ENCODE peak calls at places on chromosomes 1 and 21, in ten cellular contexts. One of them, this sample, is unnamed.
A peak's percentile ranks its signal among the peaks of the same experiment; 100 is the strongest.

GRCh38 chr1:203038891-203039608 is 12.8 kb downstream of the PPFIA4 start:
- DNase-seq in stimulated activated CD4-positive, alpha-beta T cell treated with anti-CD3 and anti-CD28 coated beads, Interleukin-2, amount 100 ng/mL, for 24 hours: peak; percentile 78
- DNase-seq in OCI-LY7: peak; percentile 67
- DNase-seq in MV-4-11: peak; percentile 64
- DNase-seq in brain microvascular endothelial cell: peak; percentile 49
- DNase-seq in A549: peak; percentile 86
- DNase-seq in right lobe of liver: peak; percentile 72
- DNase-seq in foreskin melanocyte: peak; percentile 37
- DNase-seq in NCI-H1436 treated with DMSO at 0.1 percent for 48 hours: no peak
- DNase-seq in bronchial epithelial cell: peak; percentile 48
- DNase-seq in this sample: peak; percentile 87

GRCh38 chr21:24436236-24436635 is 1171.0 kb downstream of the MRPL39 start:
- DNase-seq in stimulated activated CD4-positive, alpha-beta T cell treated with anti-CD3 and anti-CD28 coated beads, Interleukin-2, amount 100 ng/mL, for 24 hours: no peak
- DNase-seq in OCI-LY7: no peak
- DNase-seq in MV-4-11: no peak
- DNase-seq in brain microvascular endothelial cell: no peak
- DNase-seq in A549: no peak
- DNase-seq in right lobe of liver: no peak
- DNase-seq in foreskin melanocyte: no peak
- DNase-seq in NCI-H1436 treated with DMSO at 0.1 percent for 48 hours: no peak
- DNase-seq in bronchial epithelial cell: no peak
- DNase-seq in this sample: no peak

GRCh38 chr1:155170101-155170785 is 2.9 kb downstream of the KRTCAP2 start:
- DNase-seq in stimulated activated CD4-positive, alpha-beta T cell treated with anti-CD3 and anti-CD28 coated beads, Interleukin-2, amount 100 ng/mL, for 24 hours: no peak
- DNase-seq in OCI-LY7: no peak
- DNase-seq in MV-4-11: no peak
- DNase-seq in brain microvascular endothelial cell: no peak
- DNase-seq in A549: no peak
- DNase-seq in right lobe of liver: no peak
- DNase-seq in foreskin melanocyte: no peak
- DNase-seq in NCI-H1436 treated with DMSO at 0.1 percent for 48 hours: no peak
- DNase-seq in bronchial epithelial cell: no peak
- DNase-seq in this sample: no peak

GRCh38 chr1:10717296-10718082 is 79.0 kb downstream of the CASZ1 start:
- DNase-seq in stimulated activated CD4-positive, alpha-beta T cell treated with anti-CD3 and anti-CD28 coated beads, Interleukin-2, amount 100 ng/mL, for 24 hours: no peak
- DNase-seq in OCI-LY7: no peak
- DNase-seq in MV-4-11: no peak
- DNase-seq in brain microvascular endothelial cell: no peak
- DNase-seq in A549: no peak
- DNase-seq in right lobe of liver: no peak
- DNase-seq in foreskin melanocyte: no peak
- DNase-seq in NCI-H1436 treated with DMSO at 0.1 percent for 48 hours: no peak
- DNase-seq in bronchial epithelial cell: no peak
- DNase-seq in this sample: no peak

GRCh38 chr1:19091539-19091938 is 118.5 kb downstream of the UBR4 start:
- DNase-seq in stimulated activated CD4-positive, alpha-beta T cell treated with anti-CD3 and anti-CD28 coated beads, Interleukin-2, amount 100 ng/mL, for 24 hours: no peak
- DNase-seq in OCI-LY7: no peak
- DNase-seq in MV-4-11: no peak
- DNase-seq in brain microvascular endothelial cell: no peak
- DNase-seq in A549: no peak
- DNase-seq in right lobe of liver: no peak
- DNase-seq in foreskin melanocyte: no peak
- DNase-seq in NCI-H1436 treated with DMSO at 0.1 percent for 48 hours: no peak
- DNase-seq in bronchial epithelial cell: no peak
- DNase-seq in this sample: no peak

GRCh38 chr1:169112241-169112640 is 5.8 kb downstream of the ATP1B1 start:
- DNase-seq in stimulated activated CD4-positive, alpha-beta T cell treated with anti-CD3 and anti-CD28 coated beads, Interleukin-2, amount 100 ng/mL, for 24 hours: no peak
- DNase-seq in OCI-LY7: no peak
- DNase-seq in MV-4-11: peak; percentile 60
- DNase-seq in brain microvascular endothelial cell: no peak
- DNase-seq in A549: no peak
- DNase-seq in right lobe of liver: no peak
- DNase-seq in foreskin melanocyte: no peak
- DNase-seq in NCI-H1436 treated with DMSO at 0.1 percent for 48 hours: no peak
- DNase-seq in bronchial epithelial cell: no peak
- DNase-seq in this sample: no peak

GRCh38 chr21:42097860-42098259 is 26.7 kb downstream of the UMODL1 start:
- DNase-seq in stimulated activated CD4-positive, alpha-beta T cell treated with anti-CD3 and anti-CD28 coated beads, Interleukin-2, amount 100 ng/mL, for 24 hours: no peak
- DNase-seq in OCI-LY7: no peak
- DNase-seq in MV-4-11: peak; percentile 84
- DNase-seq in brain microvascular endothelial cell: peak; percentile 98
- DNase-seq in A549: peak; percentile 84
- DNase-seq in right lobe of liver: no peak
- DNase-seq in foreskin melanocyte: peak; percentile 95
- DNase-seq in NCI-H1436 treated with DMSO at 0.1 percent for 48 hours: no peak
- DNase-seq in bronchial epithelial cell: peak; percentile 93
- DNase-seq in this sample: peak; percentile 98

GRCh38 chr1:26784023-26784871 is 3.5 kb upstream of the PIGV start:
- DNase-seq in stimulated activated CD4-positive, alpha-beta T cell treated with anti-CD3 and anti-CD28 coated beads, Interleukin-2, amount 100 ng/mL, for 24 hours: no peak
- DNase-seq in OCI-LY7: no peak
- DNase-seq in MV-4-11: peak; percentile 77
- DNase-seq in brain microvascular endothelial cell: peak; percentile 76
- DNase-seq in A549: no peak
- DNase-seq in right lobe of liver: peak; percentile 84
- DNase-seq in foreskin melanocyte: peak; percentile 24
- DNase-seq in NCI-H1436 treated with DMSO at 0.1 percent for 48 hours: no peak
- DNase-seq in bronchial epithelial cell: no peak
- DNase-seq in this sample: no peak

GRCh38 chr1:19076841-19077616 is 120.6 kb upstream of the IFFO2 start:
- DNase-seq in stimulated activated CD4-positive, alpha-beta T cell treated with anti-CD3 and anti-CD28 coated beads, Interleukin-2, amount 100 ng/mL, for 24 hours: no peak
- DNase-seq in OCI-LY7: no peak
- DNase-seq in MV-4-11: no peak
- DNase-seq in brain microvascular endothelial cell: no peak
- DNase-seq in A549: no peak
- DNase-seq in right lobe of liver: no peak
- DNase-seq in foreskin melanocyte: no peak
- DNase-seq in NCI-H1436 treated with DMSO at 0.1 percent for 48 hours: no peak
- DNase-seq in bronchial epithelial cell: peak; percentile 46
- DNase-seq in this sample: no peak

GRCh38 chr21:35587841-35588390 is 472.4 kb downstream of the SETD4 start:
- DNase-seq in stimulated activated CD4-positive, alpha-beta T cell treated with anti-CD3 and anti-CD28 coated beads, Interleukin-2, amount 100 ng/mL, for 24 hours: no peak
- DNase-seq in OCI-LY7: no peak
- DNase-seq in MV-4-11: no peak
- DNase-seq in brain microvascular endothelial cell: no peak
- DNase-seq in A549: no peak
- DNase-seq in right lobe of liver: no peak
- DNase-seq in foreskin melanocyte: no peak
- DNase-seq in NCI-H1436 treated with DMSO at 0.1 percent for 48 hours: no peak
- DNase-seq in bronchial epithelial cell: no peak
- DNase-seq in this sample: no peak

GRCh38 chr1:41719590-41719989 is 199.1 kb downstream of the HIVEP3 start:
- DNase-seq in stimulated activated CD4-positive, alpha-beta T cell treated with anti-CD3 and anti-CD28 coated beads, Interleukin-2, amount 100 ng/mL, for 24 hours: no peak
- DNase-seq in OCI-LY7: no peak
- DNase-seq in MV-4-11: no peak
- DNase-seq in brain microvascular endothelial cell: no peak
- DNase-seq in A549: no peak
- DNase-seq in right lobe of liver: no peak
- DNase-seq in foreskin melanocyte: no peak
- DNase-seq in NCI-H1436 treated with DMSO at 0.1 percent for 48 hours: no peak
- DNase-seq in bronchial epithelial cell: no peak
- DNase-seq in this sample: no peak

GRCh38 chr1:94757931-94758330 is 62.2 kb upstream of the SLC44A3 start:
- DNase-seq in stimulated activated CD4-positive, alpha-beta T cell treated with anti-CD3 and anti-CD28 coated beads, Interleukin-2, amount 100 ng/mL, for 24 hours: no peak
- DNase-seq in OCI-LY7: no peak
- DNase-seq in MV-4-11: no peak
- DNase-seq in brain microvascular endothelial cell: peak; percentile 94
- DNase-seq in A549: no peak
- DNase-seq in right lobe of liver: no peak
- DNase-seq in foreskin melanocyte: no peak
- DNase-seq in NCI-H1436 treated with DMSO at 0.1 percent for 48 hours: no peak
- DNase-seq in bronchial epithelial cell: no peak
- DNase-seq in this sample: no peak

GRCh38 chr1:43611950-43612349 is 38.0 kb upstream of the KDM4A start:
- DNase-seq in stimulated activated CD4-positive, alpha-beta T cell treated with anti-CD3 and anti-CD28 coated beads, Interleukin-2, amount 100 ng/mL, for 24 hours: no peak
- DNase-seq in OCI-LY7: no peak
- DNase-seq in MV-4-11: no peak
- DNase-seq in brain microvascular endothelial cell: no peak
- DNase-seq in A549: no peak
- DNase-seq in right lobe of liver: no peak
- DNase-seq in foreskin melanocyte: no peak
- DNase-seq in NCI-H1436 treated with DMSO at 0.1 percent for 48 hours: no peak
- DNase-seq in bronchial epithelial cell: no peak
- DNase-seq in this sample: no peak

GRCh38 chr1:166849135-166849534 is 9.9 kb downstream of the POGK start:
- DNase-seq in stimulated activated CD4-positive, alpha-beta T cell treated with anti-CD3 and anti-CD28 coated beads, Interleukin-2, amount 100 ng/mL, for 24 hours: no peak
- DNase-seq in OCI-LY7: no peak
- DNase-seq in MV-4-11: no peak
- DNase-seq in brain microvascular endothelial cell: no peak
- DNase-seq in A549: no peak
- DNase-seq in right lobe of liver: no peak
- DNase-seq in foreskin melanocyte: no peak
- DNase-seq in NCI-H1436 treated with DMSO at 0.1 percent for 48 hours: no peak
- DNase-seq in bronchial epithelial cell: no peak
- DNase-seq in this sample: no peak

GRCh38 chr1:36279110-36279788 is 26.9 kb upstream of the SH3D21 start:
- DNase-seq in stimulated activated CD4-positive, alpha-beta T cell treated with anti-CD3 and anti-CD28 coated beads, Interleukin-2, amount 100 ng/mL, for 24 hours: no peak
- DNase-seq in OCI-LY7: no peak
- DNase-seq in MV-4-11: peak; percentile 14
- DNase-seq in brain microvascular endothelial cell: no peak
- DNase-seq in A549: no peak
- DNase-seq in right lobe of liver: no peak
- DNase-seq in foreskin melanocyte: no peak
- DNase-seq in NCI-H1436 treated with DMSO at 0.1 percent for 48 hours: no peak
- DNase-seq in bronchial epithelial cell: no peak
- DNase-seq in this sample: no peak

GRCh38 chr1:161702250-161702649 is 4.8 kb upstream of the FCRLA start:
- DNase-seq in stimulated activated CD4-positive, alpha-beta T cell treated with anti-CD3 and anti-CD28 coated beads, Interleukin-2, amount 100 ng/mL, for 24 hours: no peak
- DNase-seq in OCI-LY7: no peak
- DNase-seq in MV-4-11: no peak
- DNase-seq in brain microvascular endothelial cell: no peak
- DNase-seq in A549: peak; percentile 15
- DNase-seq in right lobe of liver: no peak
- DNase-seq in foreskin melanocyte: no peak
- DNase-seq in NCI-H1436 treated with DMSO at 0.1 percent for 48 hours: no peak
- DNase-seq in bronchial epithelial cell: peak; percentile 10
- DNase-seq in this sample: no peak

GRCh38 chr1:32239790-32240139 is 7.3 kb upstream of the FAM167B start:
- DNase-seq in stimulated activated CD4-positive, alpha-beta T cell treated with anti-CD3 and anti-CD28 coated beads, Interleukin-2, amount 100 ng/mL, for 24 hours: no peak
- DNase-seq in OCI-LY7: no peak
- DNase-seq in MV-4-11: no peak
- DNase-seq in brain microvascular endothelial cell: no peak
- DNase-seq in A549: no peak
- DNase-seq in right lobe of liver: no peak
- DNase-seq in foreskin melanocyte: no peak
- DNase-seq in NCI-H1436 treated with DMSO at 0.1 percent for 48 hours: no peak
- DNase-seq in bronchial epithelial cell: no peak
- DNase-seq in this sample: no peak

GRCh38 chr1:59155326-59155725 is 141.6 kb upstream of the FGGY start:
- DNase-seq in stimulated activated CD4-positive, alpha-beta T cell treated with anti-CD3 and anti-CD28 coated beads, Interleukin-2, amount 100 ng/mL, for 24 hours: no peak
- DNase-seq in OCI-LY7: no peak
- DNase-seq in MV-4-11: no peak
- DNase-seq in brain microvascular endothelial cell: no peak
- DNase-seq in A549: no peak
- DNase-seq in right lobe of liver: no peak
- DNase-seq in foreskin melanocyte: no peak
- DNase-seq in NCI-H1436 treated with DMSO at 0.1 percent for 48 hours: no peak
- DNase-seq in bronchial epithelial cell: no peak
- DNase-seq in this sample: no peak

GRCh38 chr1:154847891-154848290 is 22.2 kb downstream of the KCNN3 start:
- DNase-seq in stimulated activated CD4-positive, alpha-beta T cell treated with anti-CD3 and anti-CD28 coated beads, Interleukin-2, amount 100 ng/mL, for 24 hours: no peak
- DNase-seq in OCI-LY7: no peak
- DNase-seq in MV-4-11: no peak
- DNase-seq in brain microvascular endothelial cell: no peak
- DNase-seq in A549: no peak
- DNase-seq in right lobe of liver: no peak
- DNase-seq in foreskin melanocyte: no peak
- DNase-seq in NCI-H1436 treated with DMSO at 0.1 percent for 48 hours: no peak
- DNase-seq in bronchial epithelial cell: no peak
- DNase-seq in this sample: no peak

GRCh38 chr1:169312084-169312954 is 55.3 kb downstream of the NME7 start:
- DNase-seq in stimulated activated CD4-positive, alpha-beta T cell treated with anti-CD3 and anti-CD28 coated beads, Interleukin-2, amount 100 ng/mL, for 24 hours: peak; percentile 9
- DNase-seq in OCI-LY7: no peak
- DNase-seq in MV-4-11: peak; percentile 96
- DNase-seq in brain microvascular endothelial cell: peak; percentile 98
- DNase-seq in A549: peak; percentile 46
- DNase-seq in right lobe of liver: no peak
- DNase-seq in foreskin melanocyte: peak; percentile 78
- DNase-seq in NCI-H1436 treated with DMSO at 0.1 percent for 48 hours: no peak
- DNase-seq in bronchial epithelial cell: peak; percentile 98
- DNase-seq in this sample: peak; percentile 76

GRCh38 chr1:35844826-35845225 is 37.0 kb downstream of the AGO4 start:
- DNase-seq in stimulated activated CD4-positive, alpha-beta T cell treated with anti-CD3 and anti-CD28 coated beads, Interleukin-2, amount 100 ng/mL, for 24 hours: no peak
- DNase-seq in OCI-LY7: no peak
- DNase-seq in MV-4-11: no peak
- DNase-seq in brain microvascular endothelial cell: no peak
- DNase-seq in A549: no peak
- DNase-seq in right lobe of liver: no peak
- DNase-seq in foreskin melanocyte: peak; percentile 84
- DNase-seq in NCI-H1436 treated with DMSO at 0.1 percent for 48 hours: no peak
- DNase-seq in bronchial epithelial cell: no peak
- DNase-seq in this sample: peak; percentile 71

GRCh38 chr1:33186936-33187335 is 5.1 kb upstream of the TRIM62 start:
- DNase-seq in stimulated activated CD4-positive, alpha-beta T cell treated with anti-CD3 and anti-CD28 coated beads, Interleukin-2, amount 100 ng/mL, for 24 hours: no peak
- DNase-seq in OCI-LY7: no peak
- DNase-seq in MV-4-11: no peak
- DNase-seq in brain microvascular endothelial cell: no peak
- DNase-seq in A549: no peak
- DNase-seq in right lobe of liver: no peak
- DNase-seq in foreskin melanocyte: no peak
- DNase-seq in NCI-H1436 treated with DMSO at 0.1 percent for 48 hours: no peak
- DNase-seq in bronchial epithelial cell: no peak
- DNase-seq in this sample: no peak

GRCh38 chr1:20846461-20847374 is 59.6 kb upstream of the HP1BP3 start:
- DNase-seq in stimulated activated CD4-positive, alpha-beta T cell treated with anti-CD3 and anti-CD28 coated beads, Interleukin-2, amount 100 ng/mL, for 24 hours: no peak
- DNase-seq in OCI-LY7: no peak
- DNase-seq in MV-4-11: no peak
- DNase-seq in brain microvascular endothelial cell: no peak
- DNase-seq in A549: no peak
- DNase-seq in right lobe of liver: no peak
- DNase-seq in foreskin melanocyte: no peak
- DNase-seq in NCI-H1436 treated with DMSO at 0.1 percent for 48 hours: no peak
- DNase-seq in bronchial epithelial cell: no peak
- DNase-seq in this sample: no peak

GRCh38 chr1:150065184-150065871 is 2.2 kb upstream of the VPS45 start:
- DNase-seq in stimulated activated CD4-positive, alpha-beta T cell treated with anti-CD3 and anti-CD28 coated beads, Interleukin-2, amount 100 ng/mL, for 24 hours: no peak
- DNase-seq in OCI-LY7: no peak
- DNase-seq in MV-4-11: peak; percentile 69
- DNase-seq in brain microvascular endothelial cell: no peak
- DNase-seq in A549: no peak
- DNase-seq in right lobe of liver: no peak
- DNase-seq in foreskin melanocyte: peak; percentile 86
- DNase-seq in NCI-H1436 treated with DMSO at 0.1 percent for 48 hours: no peak
- DNase-seq in bronchial epithelial cell: peak; percentile 63
- DNase-seq in this sample: peak; percentile 65

GRCh38 chr1:156025873-156026272 is 5.1 kb upstream of the SSR2 start:
- DNase-seq in stimulated activated CD4-positive, alpha-beta T cell treated with anti-CD3 and anti-CD28 coated beads, Interleukin-2, amount 100 ng/mL, for 24 hours: peak; percentile 44
- DNase-seq in OCI-LY7: peak; percentile 58
- DNase-seq in MV-4-11: peak; percentile 31
- DNase-seq in brain microvascular endothelial cell: peak; percentile 62
- DNase-seq in A549: peak; percentile 78
- DNase-seq in right lobe of liver: no peak
- DNase-seq in foreskin melanocyte: peak; percentile 17
- DNase-seq in NCI-H1436 treated with DMSO at 0.1 percent for 48 hours: no peak
- DNase-seq in bronchial epithelial cell: peak; percentile 30
- DNase-seq in this sample: no peak

GRCh38 chr1:153537376-153537730 is 1.6 kb upstream of the S100A6 start:
- DNase-seq in stimulated activated CD4-positive, alpha-beta T cell treated with anti-CD3 and anti-CD28 coated beads, Interleukin-2, amount 100 ng/mL, for 24 hours: no peak
- DNase-seq in OCI-LY7: no peak
- DNase-seq in MV-4-11: no peak
- DNase-seq in brain microvascular endothelial cell: no peak
- DNase-seq in A549: no peak
- DNase-seq in right lobe of liver: no peak
- DNase-seq in foreskin melanocyte: no peak
- DNase-seq in NCI-H1436 treated with DMSO at 0.1 percent for 48 hours: no peak
- DNase-seq in bronchial epithelial cell: no peak
- DNase-seq in this sample: no peak

GRCh38 chr1:31460027-31460426 is 47.0 kb downstream of the SERINC2 start:
- DNase-seq in stimulated activated CD4-positive, alpha-beta T cell treated with anti-CD3 and anti-CD28 coated beads, Interleukin-2, amount 100 ng/mL, for 24 hours: no peak
- DNase-seq in OCI-LY7: no peak
- DNase-seq in MV-4-11: no peak
- DNase-seq in brain microvascular endothelial cell: no peak
- DNase-seq in A549: no peak
- DNase-seq in right lobe of liver: no peak
- DNase-seq in foreskin melanocyte: no peak
- DNase-seq in NCI-H1436 treated with DMSO at 0.1 percent for 48 hours: no peak
- DNase-seq in bronchial epithelial cell: no peak
- DNase-seq in this sample: no peak

GRCh38 chr1:244210884-244211558 is 159.9 kb downstream of the ZBTB18 start:
- DNase-seq in stimulated activated CD4-positive, alpha-beta T cell treated with anti-CD3 and anti-CD28 coated beads, Interleukin-2, amount 100 ng/mL, for 24 hours: no peak
- DNase-seq in OCI-LY7: no peak
- DNase-seq in MV-4-11: no peak
- DNase-seq in brain microvascular endothelial cell: no peak
- DNase-seq in A549: no peak
- DNase-seq in right lobe of liver: no peak
- DNase-seq in foreskin melanocyte: no peak
- DNase-seq in NCI-H1436 treated with DMSO at 0.1 percent for 48 hours: no peak
- DNase-seq in bronchial epithelial cell: no peak
- DNase-seq in this sample: no peak